ENCODE peak calls at places on chromosomes 6 and 20, in eight cellular contexts. T, G, K, S, B, Z, N and R are unnamed samples.
A peak's percentile ranks its signal among the peaks of the same experiment; 100 is the strongest.

GRCh38 chr20:53608456-53609413 is 15.1 kb upstream of the ZNF217 start:
- DNase-seq in T (peak; percentile 69), Z (no peak), N (no peak), K (peak; percentile 43), B (peak; percentile 57), S (no peak), G (no peak), R (no peak)

GRCh38 chr20:39751557-39752137 is 789.5 kb downstream of the DHX35 start:
- DNase-seq in B (no peak), Z (peak; percentile 14), G (no peak), K (no peak), S (no peak), T (no peak), N (no peak), R (no peak)

GRCh38 chr6:154298297-154298696 is 58.3 kb downstream of the IPCEF1 start:
- DNase-seq in B (no peak), T (peak; percentile 64), K (peak; percentile 46), N (no peak), S (peak; percentile 53), G (no peak), Z (no peak), R (no peak)

GRCh38 chr20:8631271-8631670 is 437.6 kb upstream of the PLCB4 start:
- DNase-seq in T (no peak), S (no peak), Z (no peak), N (no peak), G (no peak), K (no peak), B (no peak), R (no peak)

GRCh38 chr6:25136879-25137278 is 142.3 kb upstream of the CARMIL1 start:
- DNase-seq in N (no peak), S (peak; percentile 49), B (no peak), T (no peak), G (no peak), K (peak; percentile 36), Z (no peak), R (no peak)

GRCh38 chr6:112054520-112055160 is 736 bp downstream of the CCN6 start:
- DNase-seq in B (no peak), Z (no peak), N (no peak), S (no peak), G (no peak), T (peak; percentile 35), K (no peak), R (no peak)

GRCh38 chr6:100084301-100085161 is 90.5 kb upstream of the MCHR2 start:
- DNase-seq in K (no peak), N (no peak), T (no peak), G (no peak), Z (no peak), B (no peak), S (peak; percentile 46), R (no peak)

GRCh38 chr20:58542411-58543095 is 27.4 kb upstream of the APCDD1L start:
- DNase-seq in G (no peak), Z (no peak), N (no peak), B (no peak), T (peak; percentile 33), S (no peak), K (no peak), R (no peak)

GRCh38 chr6:96812077-96812703 is 25.1 kb downstream of the GPR63 start:
- DNase-seq in G (no peak), T (no peak), Z (no peak), B (no peak), K (peak; percentile 67), S (peak; percentile 26), N (no peak), R (no peak)

GRCh38 chr6:26383624-26384417 is 913 bp downstream of the BTN2A2 start:
- DNase-seq in B (peak; percentile 61), S (peak; percentile 57), K (peak; percentile 85), T (peak; percentile 67), G (no peak), Z (no peak), N (peak; percentile 57), R (no peak)

GRCh38 chr6:121482004-121482693 is 46.7 kb downstream of the GJA1 start:
- DNase-seq in S (peak; percentile 86), K (peak; percentile 73), B (no peak), G (peak; percentile 36), N (no peak), T (peak; percentile 95), Z (no peak), R (no peak)

GRCh38 chr6:44020664-44021425 is 106.4 kb downstream of the MRPL14 start:
- DNase-seq in G (no peak), Z (no peak), N (no peak), B (no peak), S (no peak), K (no peak), T (no peak), R (no peak)

GRCh38 chr20:31709939-31710338 is 12.7 kb downstream of the BCL2L1 start:
- DNase-seq in K (no peak), G (no peak), Z (no peak), T (no peak), B (peak; percentile 14), S (no peak), N (no peak), R (no peak)

GRCh38 chr20:3970016-3970415 is 45.3 kb downstream of the RNF24 start:
- DNase-seq in S (no peak), B (peak; percentile 31), N (peak; percentile 55), K (no peak), T (no peak), G (no peak), Z (no peak), R (no peak)

GRCh38 chr20:40442181-40442963 is 246.7 kb downstream of the MAFB start:
- DNase-seq in G (peak; percentile 5), K (peak; percentile 63), N (no peak), T (no peak), Z (no peak), S (peak; percentile 12), B (no peak), R (no peak)

GRCh38 chr6:144286503-144287393 is 1.6 kb downstream of the UTRN start:
- DNase-seq in T (peak; percentile 74), S (peak; percentile 92), B (peak; percentile 81), G (peak; percentile 63), Z (peak; percentile 17), N (peak; percentile 68), K (peak; percentile 94), R (peak; percentile 74)

GRCh38 chr20:51533291-51534172 is 9.0 kb downstream of the NFATC2 start:
- DNase-seq in S (peak; percentile 1), Z (no peak), K (peak; percentile 60), T (peak; percentile 75), B (no peak), G (no peak), N (no peak), R (no peak)

GRCh38 chr20:4546786-4547185 is 174.9 kb upstream of the PRND start:
- DNase-seq in N (no peak), S (peak; percentile 66), T (peak; percentile 55), K (peak; percentile 77), Z (no peak), G (peak; percentile 86), B (no peak), R (no peak)

GRCh38 chr6:82363368-82364086 is at the start of gene TPBG:
- DNase-seq in T (peak; percentile 86), N (peak; percentile 69), K (peak; percentile 67), G (peak; percentile 46), S (peak; percentile 60), B (peak; percentile 74), Z (peak; percentile 56), R (peak; percentile 70)

GRCh38 chr20:63690898-63691710 is 5.3 kb upstream of the TNFRSF6B start:
- DNase-seq in N (no peak), S (no peak), B (peak; percentile 59), Z (peak; percentile 56), T (no peak), G (no peak), K (no peak), R (no peak)

GRCh38 chr20:25315418-25316210 is 67.7 kb downstream of the PYGB start:
- DNase-seq in B (no peak), Z (no peak), G (no peak), N (peak; percentile 34), T (no peak), K (peak; percentile 61), S (peak; percentile 29), R (no peak)

GRCh38 chr6:17431581-17431980 is 38.2 kb downstream of the CAP2 start:
- DNase-seq in Z (no peak), B (no peak), K (peak; percentile 35), N (no peak), S (no peak), G (no peak), T (peak; percentile 66), R (no peak)

GRCh38 chr6:39310542-39310941 is 3.7 kb downstream of the KCNK17 start:
- DNase-seq in B (no peak), G (no peak), N (no peak), T (no peak), K (no peak), S (no peak), Z (no peak), R (no peak)

GRCh38 chr20:20052074-20052970 is at the start of the genes CFAP61 and CRNKL1:
- DNase-seq in Z (peak; percentile 90), T (peak; percentile 97), G (peak; percentile 97), N (peak; percentile 99), S (peak; percentile 98), B (peak; percentile 98), K (peak; percentile 98), R (peak; percentile 96)
- TF ChIP-seq CTCF in Z (no peak), T (no peak), G (no peak), N (no peak), S (no peak), B (no peak), K (no peak), R (no peak)

GRCh38 chr6:128422871-128423270 is 97.5 kb downstream of the PTPRK start:
- DNase-seq in N (no peak), K (no peak), S (no peak), G (no peak), Z (no peak), B (no peak), T (no peak), R (no peak)
- TF ChIP-seq CTCF in N (no peak), K (no peak), S (no peak), G (no peak), Z (no peak), B (no peak), T (no peak), R (no peak)

GRCh38 chr6:135497412-135498177 is at the start of gene AHI1:
- DNase-seq in K (peak; percentile 95), Z (peak; percentile 93), T (peak; percentile 91), G (peak; percentile 59), N (peak; percentile 96), B (peak; percentile 94), S (peak; percentile 94), R (peak; percentile 93)
- TF ChIP-seq CTCF in K (no peak), Z (no peak), T (no peak), G (no peak), N (no peak), B (no peak), S (no peak), R (no peak)

DNA sequence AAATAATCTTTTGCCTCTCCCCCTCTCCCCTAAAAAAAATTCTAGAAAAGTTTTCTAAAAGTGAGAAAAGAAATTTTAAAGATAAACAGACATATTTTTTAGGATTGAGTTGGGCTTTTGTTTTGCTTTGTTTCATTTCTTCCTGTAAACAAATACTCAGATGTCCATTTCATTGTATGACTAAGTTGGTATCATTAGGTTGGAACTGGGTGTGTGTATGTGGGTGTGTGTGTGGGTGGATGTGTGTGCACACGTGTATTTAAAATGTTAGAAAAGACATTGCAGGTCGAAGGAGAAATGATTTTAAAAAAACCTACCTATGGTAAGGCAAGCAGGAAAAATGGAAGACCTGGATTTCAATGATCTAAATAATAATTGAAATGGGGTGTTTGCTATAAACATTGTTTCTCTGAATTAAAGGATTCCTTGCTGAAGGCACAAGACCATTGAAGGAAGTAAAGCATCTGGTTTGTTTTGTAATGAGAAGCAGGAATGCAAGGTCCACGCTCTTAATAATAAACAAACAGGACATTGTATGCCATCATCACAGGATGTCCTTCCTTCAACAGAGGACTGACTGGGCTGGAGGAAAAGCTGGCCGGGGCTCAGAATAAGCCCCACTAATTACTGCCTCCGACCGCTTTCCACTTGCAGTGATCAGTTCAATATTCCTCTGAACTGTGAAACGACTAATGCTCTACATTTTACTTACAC is 1.0 kb upstream of the PRDM1 start:
- DNase-seq in Z (no peak), G (no peak), T (peak; percentile 79), N (no peak), B (no peak), S (peak; percentile 31), K (peak; percentile 58), R (peak; percentile 45)
- TF ChIP-seq CTCF in Z (no peak), G (no peak), T (no peak), N (no peak), B (no peak), S (no peak), K (no peak), R (peak; percentile 7)